ENCODE peak calls at places on chromosomes 11 and 22, in six cellular contexts. A, U, C, E, H and W are unnamed samples.

GRCh38 chr11:61917357-61918109 is at the start of gene RAB3IL1:
- DNase-seq in A (peak), U (peak), C (no peak), E (no peak), H (peak), W (peak)

GRCh38 chr11:130213979-130214281 is 54.3 kb downstream of the ST14 start:
- DNase-seq in A (no peak), U (no peak), C (no peak), E (no peak), H (no peak), W (no peak)

GRCh38 chr11:59756845-59757244 is 1.7 kb downstream of the STX3 start:
- DNase-seq in A (peak), U (no peak), C (peak), E (no peak), H (no peak), W (no peak)

GRCh38 chr11:32082346-32082986 is 8.4 kb upstream of the RCN1 start:
- DNase-seq in A (no peak), U (no peak), C (no peak), E (no peak), H (no peak), W (no peak)

GRCh38 chr22:47260551-47260950 is 498.1 kb downstream of the TBC1D22A start:
- DNase-seq in A (no peak), U (no peak), C (no peak), E (no peak), H (no peak), W (no peak)

GRCh38 chr22:45090364-45090960 is 73.3 kb upstream of the NUP50 start:
- DNase-seq in A (peak), U (no peak), C (no peak), E (no peak), H (peak), W (no peak)

GRCh38 chr11:74627381-74627780 is 35.0 kb downstream of the POLD3 start:
- DNase-seq in A (no peak), U (no peak), C (no peak), E (no peak), H (no peak), W (no peak)

GRCh38 chr11:85182437-85183109 is 444.6 kb downstream of the DLG2 start:
- DNase-seq in A (peak), U (no peak), C (peak), E (peak), H (peak), W (peak)

GRCh38 chr22:43467171-43467570 is 55.4 kb downstream of the MPPED1 start:
- DNase-seq in A (no peak), U (no peak), C (no peak), E (no peak), H (no peak), W (no peak)

GRCh38 chr11:107957109-107957588 is 28.9 kb downstream of the RAB39A start:
- DNase-seq in A (peak), U (peak), C (no peak), E (no peak), H (peak), W (no peak)

GRCh38 chr22:39727541-39727940 is 157.0 kb downstream of the CACNA1I start:
- DNase-seq in A (no peak), U (no peak), C (no peak), E (no peak), H (no peak), W (no peak)

GRCh38 chr11:59573216-59573615 is 42.4 kb downstream of the OSBP start:
- DNase-seq in A (peak), U (no peak), C (peak), E (peak), H (peak), W (no peak)

GRCh38 chr22:45612451-45612901 is 59.2 kb upstream of the ATXN10 start:
- DNase-seq in A (peak), U (peak), C (peak), E (peak), H (peak), W (no peak)

GRCh38 chr22:38832005-38832978 is 11.5 kb downstream of the NPTXR start:
- DNase-seq in A (no peak), U (no peak), C (no peak), E (no peak), H (no peak), W (no peak)

GRCh38 chr11:47220401-47220821 is 5.6 kb downstream of the DDB2 start:
- DNase-seq in A (peak), U (no peak), C (no peak), E (no peak), H (peak), W (no peak)

GRCh38 chr11:85718991-85719807 is 33.2 kb upstream of the CCDC89 start:
- DNase-seq in A (peak), U (peak), C (peak), E (peak), H (peak), W (no peak)

GRCh38 chr22:40014661-40015255 is 20.0 kb downstream of the FAM83F start:
- DNase-seq in A (no peak), U (no peak), C (peak), E (no peak), H (no peak), W (no peak)

GRCh38 chr22:36171941-36172340 is 11.4 kb upstream of the APOL3 start:
- DNase-seq in A (no peak), U (no peak), C (no peak), E (no peak), H (no peak), W (no peak)

GRCh38 chr11:5596611-5597201 is at the start of gene TRIM6:
- DNase-seq in A (peak), U (peak), C (peak), E (no peak), H (peak), W (peak)

GRCh38 chr22:25054943-25055511 is 102.5 kb downstream of the KIAA1671 start:
- DNase-seq in A (peak), U (peak), C (no peak), E (no peak), H (no peak), W (no peak)

GRCh38 chr11:96321066-96321465 is 21.9 kb downstream of the MAML2 start:
- DNase-seq in A (no peak), U (no peak), C (no peak), E (no peak), H (no peak), W (no peak)

GRCh38 chr11:119808431-119809185 is 79.6 kb upstream of the NECTIN1 start:
- DNase-seq in A (no peak), U (no peak), C (no peak), E (no peak), H (no peak), W (no peak)
- TF ChIP-seq CTCF in A (no peak), U (no peak), C (no peak), E (no peak), H (no peak), W (no peak)

DNA sequence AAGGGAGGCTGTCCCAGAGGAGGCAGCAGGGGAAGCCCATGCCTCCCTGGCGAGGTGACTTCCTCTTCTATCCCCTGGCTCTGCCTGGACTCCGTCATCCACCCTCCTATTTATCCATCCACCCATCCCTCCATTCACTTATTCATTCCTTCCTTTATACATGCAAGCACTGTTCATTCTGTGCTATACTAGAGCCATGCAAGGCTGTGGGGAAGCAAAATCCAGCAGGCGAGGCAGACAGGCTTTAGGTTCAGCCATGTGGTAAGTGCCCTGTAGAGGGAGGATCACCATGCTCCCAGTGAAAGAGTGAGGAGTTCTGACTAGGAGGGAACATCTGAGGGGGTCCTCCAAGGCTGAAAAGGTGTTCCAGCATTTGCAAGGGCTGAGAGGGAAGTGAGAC is 1.2 kb upstream of the NAALADL1 start:
- DNase-seq in A (no peak), U (no peak), C (no peak), E (no peak), H (no peak), W (no peak)
- TF ChIP-seq CTCF in A (no peak), U (no peak), C (no peak), E (no peak), H (no peak), W (no peak)

DNA sequence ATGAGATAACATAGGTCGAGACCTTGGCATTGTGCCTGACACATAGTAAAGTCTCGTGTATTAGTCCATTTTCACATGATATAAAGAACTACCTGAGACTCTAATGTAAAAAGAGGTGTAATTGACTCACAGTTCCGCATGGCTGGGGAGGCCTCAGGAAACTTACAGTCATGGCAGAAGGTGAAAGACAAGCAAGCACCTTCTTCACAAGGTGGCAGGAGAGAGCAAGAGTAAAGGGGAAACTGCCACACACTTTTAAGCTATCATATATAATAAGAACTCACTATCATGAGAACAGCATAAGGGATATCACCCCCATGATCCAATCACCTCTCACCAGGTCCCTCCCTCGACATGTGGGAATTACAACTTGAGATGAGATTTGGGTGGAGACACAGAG is 165.2 kb downstream of the SPON1 start:
- DNase-seq in A (no peak), U (no peak), C (no peak), E (no peak), H (no peak), W (no peak)
- TF ChIP-seq CTCF in A (no peak), U (no peak), C (no peak), E (no peak), H (no peak), W (no peak)

DNA sequence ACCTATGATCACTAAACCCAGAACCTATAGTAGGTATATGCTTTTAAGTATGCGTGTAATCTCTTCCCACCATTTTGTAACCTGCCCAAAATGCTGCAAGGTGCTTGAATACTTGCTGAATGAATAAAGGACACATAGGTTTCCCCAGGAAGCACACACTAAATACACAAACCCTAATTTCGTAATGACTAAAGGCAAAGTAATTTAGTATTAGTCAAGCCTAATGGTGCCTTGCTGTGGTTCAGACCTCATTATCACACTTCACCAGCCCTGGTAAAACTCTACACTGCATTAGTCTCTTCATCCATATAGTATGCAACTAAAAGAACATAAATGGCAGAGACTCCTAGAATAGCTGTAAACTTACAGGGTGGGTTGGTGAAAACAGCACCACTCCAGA is 289.0 kb upstream of the PITPNB start:
- DNase-seq in A (no peak), U (no peak), C (peak), E (no peak), H (no peak), W (no peak)
- TF ChIP-seq CTCF in A (no peak), U (no peak), C (no peak), E (no peak), H (no peak), W (no peak)

DNA sequence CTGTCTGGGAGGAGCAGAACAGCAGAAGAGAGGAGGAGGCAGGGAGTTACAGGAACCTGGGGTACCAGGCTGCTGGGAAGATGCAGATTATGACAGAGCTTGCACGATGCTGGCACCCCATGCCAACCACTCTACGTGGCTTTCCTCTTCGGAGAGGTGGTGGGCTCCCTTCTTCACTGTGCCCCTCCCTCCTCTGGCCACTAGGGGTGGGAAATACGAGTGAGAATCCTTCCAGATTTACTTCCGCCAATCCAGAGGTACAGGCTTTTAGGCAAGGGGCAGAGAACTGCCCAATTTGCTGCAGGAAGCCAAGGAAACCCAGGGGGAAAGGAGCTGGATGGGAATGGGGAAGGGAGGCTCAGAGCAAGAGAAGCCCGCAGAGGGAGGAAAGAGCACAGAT is 12.3 kb downstream of the HYOU1 start:
- DNase-seq in A (no peak), U (no peak), C (no peak), E (no peak), H (no peak), W (no peak)
- TF ChIP-seq CTCF in A (peak), U (no peak), C (no peak), E (peak), H (peak), W (peak)

DNA sequence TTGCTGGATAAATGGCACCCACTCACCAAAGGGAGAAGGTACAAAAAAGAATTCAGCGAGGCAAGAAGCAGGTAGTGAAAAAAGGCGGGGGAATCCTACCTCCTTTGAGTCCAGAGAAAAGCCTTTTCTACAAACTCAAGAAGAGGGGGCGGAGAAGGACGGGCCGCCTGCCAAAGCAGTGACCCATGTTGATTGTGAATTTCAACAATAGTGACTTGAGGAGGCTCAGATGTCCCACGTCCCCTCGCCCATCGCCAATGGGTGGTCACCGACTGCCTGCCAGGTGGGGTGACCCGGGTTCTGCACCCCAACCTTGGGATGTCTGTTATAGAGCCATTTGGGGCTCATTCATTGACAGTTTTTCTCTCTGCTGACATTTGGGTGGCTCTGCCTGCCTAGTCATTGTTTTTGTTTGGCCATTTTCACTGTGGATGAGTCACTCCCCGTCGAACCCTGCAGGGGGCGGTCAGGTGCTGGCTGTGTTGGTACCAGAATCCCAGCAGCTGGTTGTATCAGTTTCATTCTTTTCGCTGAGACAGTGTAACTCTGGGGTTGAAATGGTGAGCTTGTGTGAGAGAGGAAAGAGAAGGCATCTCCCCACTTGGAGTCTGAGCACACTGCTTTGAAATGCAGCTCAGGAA is 163.4 kb upstream of the NCAM1 start:
- DNase-seq in A (peak), U (no peak), C (peak), E (no peak), H (peak), W (peak)
- TF ChIP-seq CTCF in A (peak), U (peak), C (peak), E (peak), H (peak), W (peak)